ENCODE peak calls at places on chromosomes 3 and 15, in five cellular contexts. T is heart right ventricle; J is CD8-positive, alpha-beta memory T cell; M is CD8-positive, alpha-beta T cell; D is uterus. F is an unnamed sample. For H3K4me1 and H3K9me3, the result is how much of the 10 kb centered on the place peaks cover.

GRCh38 chr15:77162872-77163633 is 92.1 kb upstream of the TSPAN3 start:
- DNase-seq in T (no peak), J (no peak), M (no peak), D (no peak), F (no peak)

GRCh38 chr15:48469271-48469670 is 138.0 kb downstream of the DUT start:
- DNase-seq in T (no peak), J (no peak), M (no peak), D (no peak), F (no peak)

GRCh38 chr3:154889227-154889634 is 190.9 kb upstream of the MME start:
- DNase-seq in T (no peak), J (no peak), M (no peak), D (no peak), F (no peak)

GRCh38 chr3:18087963-18088362 is 337.2 kb downstream of the SATB1 start:
- DNase-seq in T (no peak), J (no peak), M (no peak), D (no peak), F (no peak)

GRCh38 chr3:28244471-28244870 is 3.1 kb downstream of the CMC1 start:
- DNase-seq in T (peak), J (no peak), M (no peak), D (no peak), F (no peak)

GRCh38 chr3:187227658-187228258 is 30.5 kb downstream of the RTP1 start:
- DNase-seq in T (no peak), J (no peak), M (no peak), D (no peak), F (no peak)

GRCh38 chr3:77171026-77171425 is 131.1 kb downstream of the ROBO2 start:
- DNase-seq in T (no peak), J (no peak), M (no peak), D (no peak), F (no peak)

GRCh38 chr3:89622063-89622700 is 514.8 kb downstream of the EPHA3 start:
- DNase-seq in T (no peak), J (no peak), M (no peak), D (no peak), F (no peak)

GRCh38 chr3:48655586-48655985 is 7.1 kb downstream of the CELSR3 start:
- DNase-seq in T (no peak), J (peak), M (peak), D (no peak), F (no peak)

GRCh38 chr3:23062982-23063381 is 140.1 kb upstream of the UBE2E2 start:
- DNase-seq in T (no peak), J (no peak), M (no peak), D (no peak), F (no peak)

GRCh38 chr3:36124118-36124796 is 256.0 kb upstream of the STAC start:
- DNase-seq in T (no peak), J (no peak), M (no peak), D (no peak), F (no peak)

GRCh38 chr3:123027292-123028232 is at the start of gene SEMA5B:
- DNase-seq in T (peak), J (no peak), M (peak), D (peak), F (peak)

GRCh38 chr15:98807262-98807661 is 158.9 kb downstream of the IGF1R start:
- DNase-seq in T (no peak), J (no peak), M (no peak), D (no peak), F (no peak)

GRCh38 chr3:77068808-77069207 is 28.9 kb downstream of the ROBO2 start:
- DNase-seq in T (no peak), J (no peak), M (no peak), D (no peak), F (no peak)

GRCh38 chr3:88896026-88896425 is 211.4 kb upstream of the EPHA3 start:
- DNase-seq in T (no peak), J (no peak), M (no peak), D (no peak), F (no peak)

GRCh38 chr3:49133226-49133951 is 539 bp upstream of the LAMB2 start:
- DNase-seq in T (peak), J (no peak), M (no peak), D (peak), F (peak)

GRCh38 chr3:18082551-18083272 is 340.3 kb upstream of the TBC1D5 start:
- DNase-seq in T (no peak), J (no peak), M (no peak), D (no peak), F (no peak)

GRCh38 chr3:142318331-142318730 is 92.9 kb upstream of the GK5 start:
- DNase-seq in T (no peak), J (no peak), M (no peak), D (no peak), F (no peak)

GRCh38 chr3:15754047-15754446 is 43.7 kb downstream of the ANKRD28 start:
- DNase-seq in T (no peak), J (no peak), M (no peak), D (no peak), F (no peak)

GRCh38 chr3:156483961-156484787 is 70.7 kb downstream of the SSR3 start:
- DNase-seq in T (no peak), J (peak), M (peak), D (peak), F (no peak)

GRCh38 chr15:28984421-28985375 is 98.9 kb downstream of the APBA2 start:
- DNase-seq in T (no peak), J (no peak), M (peak), D (no peak), F (no peak)

GRCh38 chr15:41281236-41281635 is 50.2 kb downstream of the CHP1 start:
- DNase-seq in T (no peak), J (no peak), M (no peak), D (no peak), F (no peak)

GRCh38 chr3:196821806-196822355 is 45.8 kb upstream of the SENP5 start:
- DNase-seq in T (no peak), J (no peak), M (no peak), D (no peak), F (no peak)

GRCh38 chr15:70383856-70384255 is 286.1 kb upstream of the TLE3 start:
- DNase-seq in T (no peak), J (no peak), M (no peak), D (no peak), F (no peak)

GRCh38 chr3:114451051-114451451 is 157.2 kb downstream of the TIGIT start:
- DNase-seq in T (no peak), J (no peak), M (no peak), D (no peak), F (no peak)
- H3K4me1 ChIP-seq in T (under half), J (under half), M (under half), D (under half), F (under half)

GRCh38 chr15:95501865-95502264 is 828.6 kb upstream of the NR2F2 start:
- DNase-seq in T (no peak), J (no peak), M (no peak), D (no peak), F (no peak)
- H3K9me3 ChIP-seq in T (under half), J (under half), M (under half), D (under half), F (under half)

DNA sequence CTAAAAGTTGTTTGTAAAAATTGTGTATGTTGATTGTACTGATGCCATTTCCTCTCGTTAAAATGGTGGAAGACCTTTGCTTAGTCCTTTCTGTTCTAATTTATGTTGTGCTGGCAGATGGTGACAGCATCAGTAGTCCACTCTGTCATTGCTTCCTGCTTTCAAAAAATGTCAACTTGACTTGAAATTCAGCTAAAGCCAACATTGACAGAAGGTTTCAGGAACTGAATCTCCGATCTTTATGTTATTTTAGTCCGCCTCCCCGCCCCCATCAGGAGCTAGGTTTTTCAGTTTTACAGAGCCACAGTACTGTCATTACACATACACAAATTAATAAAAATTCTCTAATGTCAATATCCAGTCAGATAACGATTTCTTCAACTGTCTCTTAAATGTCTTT is 1.5 kb downstream of the CEP63 start:
- DNase-seq in T (no peak), J (no peak), M (no peak), D (no peak), F (no peak)
- H3K4me1 ChIP-seq in T (under half), J (under half), M (under half), D (under half), F (under half)

GRCh38 chr15:25179673-25180511 is 225.1 kb downstream of the SNRPN start:
- DNase-seq in T (peak), J (no peak), M (peak), D (peak), F (no peak)
- H3K9me3 ChIP-seq in T (under half), J (under half), M (under half), D (under half), F (under half)

DNA sequence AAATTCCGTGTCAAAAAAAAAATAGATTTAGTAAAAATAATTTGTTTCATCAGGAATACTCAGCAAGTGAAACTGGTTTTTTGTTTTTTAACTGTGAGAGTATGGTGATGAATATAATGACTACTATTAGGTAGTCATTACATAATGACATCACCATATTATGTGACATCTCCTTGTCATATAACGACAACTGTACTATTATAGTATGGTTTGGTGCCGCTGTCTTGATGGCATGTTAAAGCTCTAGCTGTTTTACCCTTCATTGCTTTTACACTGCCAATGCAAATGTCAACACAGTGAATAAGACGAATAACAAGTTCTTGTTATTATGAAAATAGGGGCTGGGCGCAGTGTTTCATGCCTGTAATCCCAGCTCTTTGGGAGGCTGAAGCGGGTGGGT is 45.6 kb upstream of the FAH start:
- DNase-seq in T (no peak), J (no peak), M (no peak), D (no peak), F (no peak)
- H3K4me1 ChIP-seq in T (under half), J (under half), M (under half), D (under half), F (under half)

DNA sequence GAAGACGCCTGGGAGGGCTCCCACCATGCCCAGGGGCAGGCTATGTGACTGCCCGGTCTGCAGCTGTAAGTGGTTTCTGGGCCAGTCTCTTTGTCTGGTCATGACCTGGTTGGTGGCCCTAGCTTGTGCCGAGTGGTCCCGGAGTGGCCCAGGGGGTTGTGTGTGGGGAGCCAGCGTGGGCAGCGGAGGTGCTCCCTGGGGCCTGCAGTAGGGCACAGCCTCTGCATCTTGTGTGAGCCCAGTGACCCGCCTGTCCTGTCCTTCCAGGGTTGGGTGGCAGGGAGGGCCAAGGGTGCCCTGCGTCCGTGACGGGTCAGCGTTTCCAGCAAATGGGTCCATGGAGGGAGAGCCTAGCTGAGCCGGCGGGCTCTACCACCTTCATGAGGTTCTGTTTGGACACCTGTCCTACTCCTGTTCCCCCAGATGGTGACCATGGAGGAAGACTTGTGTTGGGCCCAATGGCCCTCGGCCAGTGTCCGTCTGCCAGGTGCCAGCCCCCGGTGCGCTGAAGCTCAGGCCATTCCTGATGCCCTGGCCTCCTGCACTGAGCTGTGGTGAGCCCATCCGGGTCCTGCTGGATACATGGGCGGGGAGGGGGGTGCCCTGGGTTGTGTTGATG is 215.4 kb downstream of the SNRPN start:
- DNase-seq in T (peak), J (no peak), M (peak), D (no peak), F (peak)
- H3K9me3 ChIP-seq in T (half or more), J (under half), M (under half), D (under half), F (under half)

GRCh38 chr3:185528481-185529009 is 23.8 kb downstream of the LIPH start:
- DNase-seq in T (no peak), J (no peak), M (no peak), D (no peak), F (no peak)
- H3K4me1 ChIP-seq in T (under half), J (under half), M (under half), D (under half), F (under half)

GRCh38 chr15:20340331-20340811 is 201.2 kb downstream of the GOLGA6L6 start:
- DNase-seq in T (peak), J (no peak), M (peak), D (peak), F (peak)
- H3K9me3 ChIP-seq in T (under half), J (under half), M (under half), D (under half), F (under half)

GRCh38 chr3:158768361-158768787 is 33.5 kb upstream of the MFSD1 start:
- DNase-seq in T (peak), J (no peak), M (no peak), D (peak), F (peak)

GRCh38 chr3:158763421-158763820 is 31.2 kb upstream of the RARRES1 start:
- DNase-seq in T (no peak), J (no peak), M (no peak), D (no peak), F (no peak)

GRCh38 chr3:158762701-158763100 is 30.4 kb upstream of the RARRES1 start:
- DNase-seq in T (no peak), J (no peak), M (no peak), D (no peak), F (no peak)

GRCh38 chr3:158766364-158766763 is 34.1 kb upstream of the RARRES1 start:
- DNase-seq in T (no peak), J (no peak), M (no peak), D (no peak), F (no peak)

GRCh38 chr3:158765518-158766205 is 33.4 kb upstream of the RARRES1 start:
- DNase-seq in T (no peak), J (no peak), M (no peak), D (no peak), F (no peak)
- H3K4me1 ChIP-seq in T (under half), J (under half), M (under half), D (under half), F (under half)

GRCh38 chr15:44616974-44617373 is 46.5 kb downstream of the SPG11 start:
- DNase-seq in T (no peak), J (no peak), M (no peak), D (no peak), F (no peak)
- H3K9me3 ChIP-seq in T (under half), J (under half), M (under half), D (under half), F (under half)